ENCODE peak calls at places on chromosome 5, in five cellular contexts. Q, H, J, S and B are unnamed samples.

GRCh38 chr5:8188874-8189588 is 320.1 kb downstream of the MTRR start:
- DNase-seq in Q (peak; percentile 61), H (no peak), J (no peak), S (peak; percentile 49), B (peak; percentile 32)

GRCh38 chr5:95086932-95087818 is 197.7 kb downstream of the MCTP1 start:
- DNase-seq in Q (no peak), H (no peak), J (no peak), S (no peak), B (no peak)

GRCh38 chr5:113038714-113039113 is 62.1 kb downstream of the DCP2 start:
- DNase-seq in Q (no peak), H (no peak), J (no peak), S (no peak), B (no peak)

GRCh38 chr5:148063861-148064260 is at the start of gene SPINK5:
- DNase-seq in Q (no peak), H (no peak), J (no peak), S (no peak), B (no peak)

GRCh38 chr5:156683509-156683908 is 166.6 kb upstream of the PPP1R2B start:
- DNase-seq in Q (no peak), H (no peak), J (no peak), S (no peak), B (no peak)

GRCh38 chr5:124932791-124933600 is 186.6 kb upstream of the ZNF608 start:
- DNase-seq in Q (no peak), H (no peak), J (no peak), S (no peak), B (peak; percentile 74)

GRCh38 chr5:72649449-72649848 is 142.2 kb upstream of the ZNF366 start:
- DNase-seq in Q (no peak), H (peak; percentile 8), J (no peak), S (no peak), B (no peak)

GRCh38 chr5:127785098-127785927 is 82.1 kb downstream of the CCDC192 start:
- DNase-seq in Q (no peak), H (peak; percentile 7), J (no peak), S (no peak), B (no peak)

GRCh38 chr5:63963080-63963735 is 963 bp upstream of the HTR1A start:
- DNase-seq in Q (no peak), H (peak; percentile 68), J (no peak), S (peak; percentile 78), B (peak; percentile 55)

GRCh38 chr5:115267617-115268016 is 4.9 kb upstream of the PGGT1B start:
- DNase-seq in Q (no peak), H (no peak), J (no peak), S (no peak), B (no peak)

GRCh38 chr5:139869042-139869790 is 73.6 kb downstream of the PSD2 start:
- DNase-seq in Q (no peak), H (no peak), J (peak; percentile 56), S (no peak), B (no peak)

GRCh38 chr5:9361835-9362234 is 184.0 kb downstream of the SEMA5A start:
- DNase-seq in Q (peak; percentile 48), H (peak; percentile 66), J (no peak), S (peak; percentile 99), B (peak; percentile 72)

GRCh38 chr5:149256451-149256850 is 15.2 kb upstream of the AFAP1L1 start:
- DNase-seq in Q (no peak), H (no peak), J (no peak), S (no peak), B (no peak)

DNA sequence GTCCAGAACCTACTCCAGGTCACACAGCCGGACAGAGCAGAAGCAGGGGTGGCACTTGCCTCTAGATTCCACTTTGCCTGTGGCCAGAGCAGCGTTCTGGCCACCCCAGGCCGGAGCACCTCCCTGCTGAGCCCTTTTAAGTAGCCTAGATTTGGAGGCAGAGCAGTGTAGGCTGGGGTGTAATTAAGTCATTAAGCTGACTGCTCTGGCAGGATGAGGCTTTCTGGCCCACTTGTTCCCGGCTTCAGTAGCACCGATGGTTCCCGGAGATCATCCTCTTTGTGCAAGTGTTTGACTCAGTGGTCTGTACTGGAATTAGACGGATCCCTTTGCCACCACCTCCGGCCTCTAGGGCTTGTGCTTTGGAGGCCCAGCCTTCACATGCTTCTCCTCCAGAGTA is 281.9 kb upstream of the ANKRD55 start:
- DNase-seq in Q (no peak), H (no peak), J (no peak), S (no peak), B (no peak)
- TF ChIP-seq CTCF in Q (no peak), H (no peak), J (no peak), S (no peak), B (no peak)

DNA sequence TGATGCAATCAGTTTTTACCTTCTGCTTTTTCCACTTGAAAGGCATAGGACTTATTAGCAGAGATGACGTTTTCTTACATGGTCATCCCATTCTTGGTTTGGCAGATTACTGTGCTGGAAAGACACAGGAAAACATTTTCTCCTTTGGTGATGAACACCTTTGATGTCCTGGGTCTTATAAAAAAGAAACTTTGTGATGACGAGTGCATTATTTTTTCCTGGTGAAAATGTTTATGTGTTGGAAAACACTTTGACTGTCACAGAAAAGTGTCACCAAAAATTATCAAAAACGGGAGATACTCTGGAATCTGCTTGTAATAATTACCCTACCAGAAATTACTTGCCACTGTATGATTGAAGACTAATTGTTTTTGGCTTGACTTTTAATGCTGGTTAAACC is 2020.9 kb downstream of the MAT2B start:
- DNase-seq in Q (no peak), H (no peak), J (no peak), S (no peak), B (no peak)
- H3K9me3 ChIP-seq in Q (peaks cover 14% of the 10 kb centered on the region), H (peaks cover 5% of the 10 kb centered on the region), J (peaks cover 21% of the 10 kb centered on the region), S (no peaks in the 10 kb centered on the region), B (peaks cover 5% of the 10 kb centered on the region)

GRCh38 chr5:35857004-35857345 is 284 bp downstream of the IL7R start:
- DNase-seq in Q (no peak), H (no peak), J (no peak), S (no peak), B (no peak)
- TF ChIP-seq CTCF in Q (no peak), H (no peak), J (no peak), S (no peak), B (no peak)

GRCh38 chr5:162858770-162859169 is 578.6 kb upstream of the CCNG1 start:
- DNase-seq in Q (no peak), H (no peak), J (no peak), S (no peak), B (no peak)
- H3K9me3 ChIP-seq in Q (peaks cover 23% of the 10 kb centered on the region), H (peaks cover 6% of the 10 kb centered on the region), J (peaks cover 25% of the 10 kb centered on the region), S (no peaks in the 10 kb centered on the region), B (no peaks in the 10 kb centered on the region)

DNA sequence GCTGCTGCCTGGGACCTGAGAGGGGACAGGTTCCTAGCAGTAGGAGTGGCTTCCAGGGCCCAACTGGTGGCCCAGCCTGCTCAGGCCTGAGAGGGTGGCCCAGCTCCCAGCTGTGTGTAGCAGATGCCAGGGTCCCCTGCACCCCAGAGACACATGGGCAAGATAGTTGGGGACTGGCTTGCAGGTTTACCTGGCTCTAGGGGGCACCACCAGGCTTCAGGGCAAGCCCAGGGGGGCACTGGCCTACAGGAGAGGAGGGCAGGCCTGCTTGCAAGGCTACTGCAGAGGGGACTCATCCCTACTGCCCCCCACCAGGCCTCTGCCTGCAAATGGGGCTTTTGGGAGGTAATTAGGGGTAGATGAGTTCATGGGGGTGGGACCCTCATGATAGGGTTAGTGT is 123.3 kb downstream of the ZNF354C start:
- DNase-seq in Q (no peak), H (no peak), J (peak; percentile 34), S (no peak), B (no peak)
- TF ChIP-seq CTCF in Q (no peak), H (no peak), J (no peak), S (no peak), B (no peak)